ENCODE peak calls at places on chromosomes 2 and 18, in ten cellular contexts. B, A, U, I, C, H, O, K, F and P are unnamed samples. For H3K4me1, the result is how much of the 10 kb centered on the place peaks cover.

GRCh38 chr2:97659256-97660043 is 4.4 kb downstream of the ACTR1B start:
- DNase-seq in F (no peak), A (no peak), K (no peak), I (no peak), C (no peak), O (no peak), U (no peak), B (no peak), H (no peak), P (no peak)

GRCh38 chr18:8507361-8507760 is 101.9 kb upstream of the RAB12 start:
- DNase-seq in F (no peak), O (no peak), C (no peak), K (no peak), U (no peak), H (no peak), I (peak), A (no peak), B (peak), P (no peak)

GRCh38 chr2:178962152-178962551 is 87.8 kb downstream of the CCDC141 start:
- DNase-seq in A (no peak), C (no peak), O (no peak), U (no peak), F (no peak), H (no peak), K (no peak), B (no peak), I (no peak), P (no peak)

GRCh38 chr18:59837586-59837985 is 62.2 kb upstream of the PMAIP1 start:
- DNase-seq in C (peak), U (peak), A (no peak), I (peak), K (no peak), H (no peak), O (no peak), F (peak), B (peak), P (peak)

GRCh38 chr18:13272411-13272810 is 53.9 kb downstream of the LDLRAD4 start:
- DNase-seq in K (no peak), F (no peak), H (no peak), I (no peak), C (no peak), A (no peak), O (no peak), U (no peak), B (no peak), P (no peak)

GRCh38 chr2:218832520-218832919 is 917 bp upstream of the PRKAG3 start:
- DNase-seq in B (no peak), C (no peak), A (peak), H (no peak), I (no peak), K (peak), O (no peak), F (no peak), U (no peak), P (no peak)

GRCh38 chr2:240919161-240919781 is 13.1 kb downstream of the CROCC2 start:
- DNase-seq in U (no peak), B (no peak), K (peak), I (no peak), C (peak), F (no peak), A (no peak), H (peak), O (no peak), P (peak)

GRCh38 chr2:220847006-220847405 is 725.1 kb downstream of the EPHA4 start:
- DNase-seq in C (no peak), U (no peak), A (no peak), B (no peak), O (no peak), K (no peak), I (peak), F (no peak), H (no peak), P (no peak)

GRCh38 chr2:197229509-197230458 is 80.8 kb downstream of the ANKRD44 start:
- DNase-seq in U (no peak), K (no peak), A (no peak), C (no peak), I (peak), F (no peak), O (no peak), B (no peak), H (no peak), P (no peak)

GRCh38 chr2:233838251-233838650 is 16.1 kb downstream of the HJURP start:
- DNase-seq in H (no peak), O (no peak), I (no peak), K (no peak), A (no peak), B (no peak), C (no peak), F (no peak), U (peak), P (no peak)

GRCh38 chr2:39632871-39633270 is 32.8 kb upstream of the TMEM178A start:
- DNase-seq in F (no peak), K (no peak), B (no peak), U (no peak), I (peak), C (no peak), H (no peak), A (no peak), O (no peak), P (no peak)

GRCh38 chr2:151789055-151789834 is 39.0 kb downstream of the ARL5A start:
- DNase-seq in H (no peak), A (no peak), F (no peak), U (no peak), O (no peak), I (no peak), B (no peak), K (no peak), C (no peak), P (no peak)

GRCh38 chr2:43225093-43225787 is 1.2 kb downstream of the ZFP36L2 start:
- DNase-seq in B (peak), H (peak), U (peak), I (peak), F (no peak), K (peak), O (peak), C (peak), A (peak), P (peak)

GRCh38 chr2:181462032-181462431 is 4.8 kb downstream of the ITGA4 start:
- DNase-seq in A (no peak), F (no peak), O (no peak), B (no peak), K (no peak), H (no peak), I (no peak), C (no peak), U (no peak), P (no peak)

GRCh38 chr2:231334179-231334930 is 61.2 kb upstream of the B3GNT7 start:
- DNase-seq in O (no peak), B (no peak), I (peak), A (peak), K (no peak), U (peak), C (peak), F (no peak), H (no peak), P (no peak)

GRCh38 chr2:55961318-55961911 is 37.8 kb upstream of the EFEMP1 start:
- DNase-seq in B (peak), A (no peak), F (peak), H (no peak), C (peak), O (peak), K (no peak), I (peak), U (no peak), P (peak)

GRCh38 chr2:240569523-240569997 is 1.3 kb downstream of the RNPEPL1 start:
- DNase-seq in H (peak), O (no peak), B (no peak), C (no peak), I (no peak), A (peak), U (peak), F (no peak), K (no peak), P (no peak)

GRCh38 chr2:144048631-144049060 is 471.3 kb downstream of the ZEB2 start:
- DNase-seq in K (no peak), I (no peak), H (no peak), U (no peak), C (no peak), F (no peak), B (no peak), O (no peak), A (no peak), P (no peak)

GRCh38 chr2:105364436-105365139 is 27.2 kb downstream of the C2orf49 start:
- DNase-seq in O (no peak), A (no peak), I (peak), H (no peak), U (no peak), B (no peak), F (no peak), K (no peak), C (no peak), P (no peak)

GRCh38 chr2:231489990-231490389 is 25.7 kb upstream of the NCL start:
- DNase-seq in I (no peak), U (no peak), K (no peak), B (peak), H (no peak), F (no peak), C (peak), A (no peak), O (no peak), P (no peak)

GRCh38 chr2:149235837-149236236 is 94.5 kb upstream of the LYPD6 start:
- DNase-seq in H (no peak), O (no peak), K (no peak), B (no peak), F (no peak), C (no peak), A (no peak), U (no peak), I (no peak), P (no peak)

GRCh38 chr18:45526120-45526841 is 89.0 kb upstream of the SLC14A2 start:
- DNase-seq in O (no peak), U (no peak), F (no peak), H (no peak), I (peak), B (no peak), A (no peak), C (no peak), K (no peak), P (no peak)

GRCh38 chr2:185385157-185385556 is 353.4 kb upstream of the FSIP2 start:
- DNase-seq in K (no peak), U (no peak), C (no peak), O (no peak), F (no peak), A (no peak), B (no peak), H (no peak), I (peak), P (no peak)

GRCh38 chr2:240956935-240957655 is 41.3 kb upstream of the SNED1 start:
- DNase-seq in B (no peak), O (peak), C (no peak), F (no peak), H (no peak), K (peak), I (no peak), A (no peak), U (no peak), P (peak)

GRCh38 chr2:240793313-240794177 is 26.5 kb downstream of the KIF1A start:
- DNase-seq in O (no peak), H (peak), U (no peak), F (no peak), K (peak), B (no peak), A (peak), I (no peak), C (no peak), P (peak)

GRCh38 chr2:63007813-63008458 is 42.7 kb upstream of the OTX1 start:
- DNase-seq in U (no peak), F (no peak), O (no peak), B (no peak), K (no peak), H (no peak), C (no peak), I (no peak), A (no peak), P (no peak)

GRCh38 chr2:49973917-49974368 is 819.6 kb upstream of the FSHR start:
- DNase-seq in U (peak), I (peak), K (peak), F (peak), A (peak), B (peak), C (peak), O (peak), H (peak), P (peak)

GRCh38 chr2:102434655-102435381 is 11.9 kb downstream of the IL18RAP start:
- DNase-seq in B (no peak), F (no peak), I (no peak), U (no peak), A (no peak), H (no peak), C (no peak), O (no peak), K (no peak), P (no peak)

GRCh38 chr2:227132986-227133385 is 31.0 kb downstream of the COL4A4 start:
- DNase-seq in A (no peak), F (no peak), K (no peak), C (peak), H (peak), O (no peak), I (no peak), U (no peak), B (no peak), P (no peak)

GRCh38 chr2:201256001-201256544 is 4.3 kb upstream of the CASP8 start:
- DNase-seq in I (peak), F (no peak), K (no peak), C (no peak), U (no peak), H (no peak), O (no peak), B (no peak), A (no peak), P (no peak)

GRCh38 chr2:1707771-1708351 is 36.5 kb downstream of the PXDN start:
- DNase-seq in B (no peak), F (no peak), H (no peak), U (peak), O (peak), K (peak), I (peak), A (no peak), C (peak), P (peak)

GRCh38 chr18:29154758-29155725 is 978.1 kb upstream of the CDH2 start:
- DNase-seq in C (no peak), I (peak), H (no peak), B (peak), A (no peak), F (peak), U (no peak), K (no peak), O (peak), P (no peak)

GRCh38 chr2:148298201-148298600 is 277.3 kb downstream of the MBD5 start:
- DNase-seq in O (no peak), F (no peak), C (no peak), K (no peak), U (no peak), A (no peak), H (no peak), I (peak), B (no peak), P (no peak)

GRCh38 chr2:151827564-151828142 is 568 bp downstream of the ARL5A start:
- DNase-seq in I (peak), H (no peak), K (no peak), U (no peak), C (peak), O (peak), B (peak), A (no peak), F (no peak), P (peak)

GRCh38 chr2:212227755-212228154 is 310.8 kb downstream of the ERBB4 start:
- DNase-seq in U (peak), K (peak), C (peak), H (no peak), B (peak), A (no peak), I (peak), F (no peak), O (peak), P (peak)

GRCh38 chr2:230949966-230950832 is 25.2 kb upstream of the GPR55 start:
- DNase-seq in H (no peak), I (no peak), F (no peak), O (no peak), U (no peak), B (no peak), K (no peak), C (no peak), A (no peak), P (no peak)

GRCh38 chr2:11056614-11057013 is 98.7 kb upstream of the SLC66A3 start:
- DNase-seq in A (no peak), I (peak), B (no peak), H (no peak), F (no peak), U (no peak), K (no peak), C (peak), O (no peak), P (no peak)

DNA sequence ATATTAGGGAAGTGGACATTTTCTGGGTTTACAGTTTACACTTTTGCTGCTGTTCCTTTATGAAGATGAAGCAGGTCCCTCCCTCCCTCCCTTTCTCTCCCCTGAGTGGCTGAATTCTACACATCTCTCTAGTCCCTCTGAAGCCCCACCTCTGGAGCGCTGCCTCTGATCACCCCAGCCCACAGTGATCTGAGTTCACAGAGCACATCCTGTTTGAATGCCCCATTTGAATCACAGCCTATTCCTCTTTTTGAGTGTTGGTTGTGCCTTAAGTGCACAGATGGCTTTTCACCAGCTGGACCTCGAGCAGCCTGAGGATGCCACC is 87.2 kb downstream of the ITGB1BP1 start:
- DNase-seq in U (no peak), C (no peak), B (no peak), I (peak), O (no peak), F (no peak), H (peak), K (no peak), A (no peak), P (no peak)
- H3K27ac ChIP-seq in U (no peak), C (no peak), B (no peak), I (no peak), O (peak), F (no peak), H (peak), K (no peak), A (no peak), P (no peak)

GRCh38 chr2:26707747-26708146 is 15.2 kb downstream of the KCNK3 start:
- DNase-seq in A (no peak), C (no peak), K (no peak), U (no peak), F (no peak), B (no peak), I (no peak), H (no peak), O (no peak), P (no peak)
- H3K4me1 ChIP-seq in A (under half), C (half or more), K (under half), U (half or more), F (under half), B (under half), I (under half), H (under half), O (under half), P (under half)

DNA sequence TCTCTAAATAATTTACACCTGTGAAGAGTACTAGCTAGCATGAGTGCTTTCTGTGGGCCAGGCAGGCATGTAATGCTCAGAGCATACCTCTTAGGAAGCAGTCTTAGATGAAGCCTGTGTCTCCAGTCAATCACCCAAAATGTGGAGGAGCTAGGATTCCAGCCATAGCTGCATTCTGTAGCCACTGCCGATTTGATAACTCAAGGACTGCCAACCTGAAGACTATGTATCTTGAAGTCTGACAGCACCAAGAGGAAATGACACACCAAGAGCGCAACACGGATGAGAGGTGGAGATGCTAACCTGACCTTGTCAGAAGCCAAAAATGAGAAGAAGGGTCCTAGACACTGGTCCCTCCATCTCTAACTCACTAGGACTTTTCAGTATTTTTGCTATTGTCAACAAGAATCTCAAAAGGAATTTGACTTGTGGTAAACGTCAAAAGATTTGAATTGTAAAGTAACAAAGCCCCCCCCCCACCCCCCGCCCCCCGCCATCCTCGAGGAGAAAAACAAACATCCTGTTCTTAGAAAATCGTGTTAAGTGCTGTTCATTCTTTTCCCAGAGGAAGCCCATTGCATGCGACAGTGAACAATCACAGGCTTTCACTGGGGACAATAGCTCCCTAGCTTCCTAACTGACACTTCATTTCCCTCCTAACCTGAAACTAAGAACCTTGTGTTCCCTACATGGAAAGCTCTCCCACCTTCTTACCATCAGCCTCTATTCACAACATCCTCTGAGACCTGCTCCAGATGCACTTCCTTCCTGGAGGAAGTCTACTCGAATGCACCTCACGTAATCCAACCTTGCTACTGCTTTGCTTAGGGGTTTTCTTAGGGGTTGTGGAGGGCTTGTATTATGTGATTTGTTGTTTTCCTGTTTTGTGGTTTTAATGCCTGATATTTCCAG is 14.7 kb downstream of the CDC42EP3 start:
- DNase-seq in U (no peak), H (no peak), C (no peak), I (peak), B (no peak), O (no peak), K (no peak), A (no peak), F (no peak), P (no peak)
- H3K4me3 ChIP-seq in U (no peak), H (no peak), C (no peak), I (no peak), B (no peak), O (no peak), K (no peak), A (no peak), F (no peak), P (no peak)

GRCh38 chr2:9630750-9631483 is at the start of gene YWHAQ:
- DNase-seq in A (peak), H (peak), K (peak), O (peak), F (peak), C (peak), I (peak), B (peak), U (peak), P (peak)

GRCh38 chr2:9631484-9631819 is 655 bp upstream of the YWHAQ start:
- DNase-seq in U (no peak), B (no peak), F (no peak), O (no peak), A (no peak), H (no peak), I (no peak), C (no peak), K (no peak), P (no peak)

GRCh38 chr2:9630001-9630749 is 622 bp downstream of the YWHAQ start:
- DNase-seq in C (peak), U (peak), H (peak), O (peak), K (peak), F (no peak), A (peak), I (peak), B (peak), P (peak)

GRCh38 chr2:9634121-9634520 is 3.3 kb upstream of the YWHAQ start:
- DNase-seq in U (no peak), I (no peak), C (no peak), O (no peak), A (no peak), F (no peak), B (no peak), H (no peak), K (no peak), P (no peak)

DNA sequence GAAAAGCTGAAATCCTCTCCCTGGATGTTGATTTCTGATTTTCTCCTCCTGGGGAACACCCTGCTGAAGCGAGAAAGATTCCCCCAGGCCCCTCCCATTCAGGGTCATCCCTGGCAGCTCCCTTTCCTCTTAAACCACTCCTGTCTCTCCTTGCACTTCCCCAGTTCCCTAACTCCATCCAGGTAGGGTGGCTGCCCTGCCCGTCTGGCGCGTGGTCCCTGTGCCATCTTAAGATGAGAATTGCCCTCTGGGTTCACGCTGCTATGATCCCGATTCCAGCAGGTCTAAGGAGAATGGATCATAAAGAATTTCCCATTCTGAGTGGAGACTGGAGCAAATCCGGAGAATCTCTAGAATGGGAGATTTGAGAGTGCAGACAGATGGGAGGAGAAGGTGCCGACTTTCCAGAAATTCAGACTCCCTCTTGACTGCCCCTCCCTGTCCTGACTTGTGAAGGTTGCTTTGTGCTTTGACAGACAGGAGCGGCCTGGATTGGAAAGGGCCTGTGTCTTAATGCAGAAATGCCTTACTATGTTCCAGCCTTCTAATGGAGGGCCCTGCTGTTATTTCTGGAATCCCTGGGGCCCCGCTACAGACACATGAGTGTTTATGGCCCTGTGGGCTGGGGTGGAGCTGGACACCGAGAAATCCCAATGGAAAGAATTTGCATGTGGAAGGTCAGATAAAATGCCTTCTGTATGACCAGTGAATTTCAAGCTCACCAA is 1.3 kb upstream of the YWHAQ start:
- DNase-seq in B (no peak), A (no peak), H (no peak), C (no peak), F (no peak), O (no peak), I (peak), U (peak), K (no peak), P (peak)
- H3K27ac ChIP-seq in B (peak), A (no peak), H (no peak), C (no peak), F (peak), O (peak), I (peak), U (peak), K (peak), P (no peak)